ENCODE peak calls at places on chromosomes 4 and X, in nine cellular contexts. One of them, this sample, is unnamed.

GRCh38 chr4:185734214-185734613 is 77.8 kb downstream of the SORBS2 start:
- DNase-seq in AG09319: no peak
- DNase-seq in pancreas: no peak
- DNase-seq in glutamatergic neuron: no peak
- DNase-seq in cardiac muscle cell: no peak
- DNase-seq in activated CD4-positive, CD25-positive, alpha-beta regulatory T cell treated with anti-CD3 and anti-CD28 coated beads, Interleukin-2, amount 50 U/mL, for 72 hours: no peak
- DNase-seq in foreskin fibroblast: no peak
- DNase-seq in tibial nerve: no peak
- DNase-seq in activated T-helper 1 cell treated with Interleukin-2 at 50 U/mL for 16 hours: no peak
- DNase-seq in this sample: no peak

GRCh38 chr4:89681219-89681618 is 155.7 kb downstream of the SNCA start:
- DNase-seq in pancreas: no peak
- DNase-seq in activated T-helper 1 cell treated with Interleukin-2 at 50 U/mL for 16 hours: no peak
- DNase-seq in cardiac muscle cell: peak
- DNase-seq in tibial nerve: no peak
- DNase-seq in AG09319: no peak
- DNase-seq in foreskin fibroblast: no peak
- DNase-seq in activated CD4-positive, CD25-positive, alpha-beta regulatory T cell treated with anti-CD3 and anti-CD28 coated beads, Interleukin-2, amount 50 U/mL, for 72 hours: no peak
- DNase-seq in glutamatergic neuron: peak
- DNase-seq in this sample: no peak

GRCh38 chrX:71917621-71918341 is 7.1 kb downstream of the NHSL2 start:
- DNase-seq in tibial nerve: no peak
- DNase-seq in activated CD4-positive, CD25-positive, alpha-beta regulatory T cell treated with anti-CD3 and anti-CD28 coated beads, Interleukin-2, amount 50 U/mL, for 72 hours: no peak
- DNase-seq in activated T-helper 1 cell treated with Interleukin-2 at 50 U/mL for 16 hours: no peak
- DNase-seq in foreskin fibroblast: no peak
- DNase-seq in pancreas: no peak
- DNase-seq in AG09319: no peak
- DNase-seq in glutamatergic neuron: no peak
- DNase-seq in cardiac muscle cell: peak
- DNase-seq in this sample: no peak

GRCh38 chrX:153405426-153405825 is 4.3 kb upstream of the PNMA6E start:
- DNase-seq in tibial nerve: no peak
- DNase-seq in activated T-helper 1 cell treated with Interleukin-2 at 50 U/mL for 16 hours: no peak
- DNase-seq in foreskin fibroblast: no peak
- DNase-seq in glutamatergic neuron: no peak
- DNase-seq in cardiac muscle cell: no peak
- DNase-seq in pancreas: no peak
- DNase-seq in AG09319: no peak
- DNase-seq in activated CD4-positive, CD25-positive, alpha-beta regulatory T cell treated with anti-CD3 and anti-CD28 coated beads, Interleukin-2, amount 50 U/mL, for 72 hours: no peak
- DNase-seq in this sample: no peak

GRCh38 chr4:2071912-2072867 is 13.1 kb downstream of the NAT8L start:
- DNase-seq in tibial nerve: no peak
- DNase-seq in foreskin fibroblast: no peak
- DNase-seq in cardiac muscle cell: no peak
- DNase-seq in activated CD4-positive, CD25-positive, alpha-beta regulatory T cell treated with anti-CD3 and anti-CD28 coated beads, Interleukin-2, amount 50 U/mL, for 72 hours: peak
- DNase-seq in AG09319: no peak
- DNase-seq in pancreas: peak
- DNase-seq in glutamatergic neuron: peak
- DNase-seq in activated T-helper 1 cell treated with Interleukin-2 at 50 U/mL for 16 hours: no peak
- DNase-seq in this sample: no peak

GRCh38 chr4:139530833-139531427 is 25.1 kb downstream of the SETD7 start:
- DNase-seq in pancreas: peak
- DNase-seq in AG09319: no peak
- DNase-seq in activated T-helper 1 cell treated with Interleukin-2 at 50 U/mL for 16 hours: peak
- DNase-seq in cardiac muscle cell: peak
- DNase-seq in activated CD4-positive, CD25-positive, alpha-beta regulatory T cell treated with anti-CD3 and anti-CD28 coated beads, Interleukin-2, amount 50 U/mL, for 72 hours: peak
- DNase-seq in foreskin fibroblast: no peak
- DNase-seq in glutamatergic neuron: peak
- DNase-seq in tibial nerve: peak
- DNase-seq in this sample: peak

GRCh38 chrX:46268429-46268828 is 276.8 kb downstream of the ZNF674 start:
- DNase-seq in foreskin fibroblast: peak
- DNase-seq in tibial nerve: no peak
- DNase-seq in AG09319: no peak
- DNase-seq in activated CD4-positive, CD25-positive, alpha-beta regulatory T cell treated with anti-CD3 and anti-CD28 coated beads, Interleukin-2, amount 50 U/mL, for 72 hours: no peak
- DNase-seq in cardiac muscle cell: no peak
- DNase-seq in glutamatergic neuron: no peak
- DNase-seq in activated T-helper 1 cell treated with Interleukin-2 at 50 U/mL for 16 hours: no peak
- DNase-seq in pancreas: no peak
- DNase-seq in this sample: no peak

GRCh38 chrX:106919932-106920452 is at the start of gene CLDN2:
- DNase-seq in cardiac muscle cell: peak
- DNase-seq in foreskin fibroblast: no peak
- DNase-seq in activated CD4-positive, CD25-positive, alpha-beta regulatory T cell treated with anti-CD3 and anti-CD28 coated beads, Interleukin-2, amount 50 U/mL, for 72 hours: no peak
- DNase-seq in glutamatergic neuron: no peak
- DNase-seq in pancreas: no peak
- DNase-seq in tibial nerve: no peak
- DNase-seq in AG09319: no peak
- DNase-seq in activated T-helper 1 cell treated with Interleukin-2 at 50 U/mL for 16 hours: no peak
- DNase-seq in this sample: no peak

GRCh38 chr4:101458914-101459313 is 111.6 kb upstream of the PPP3CA start:
- DNase-seq in activated T-helper 1 cell treated with Interleukin-2 at 50 U/mL for 16 hours: no peak
- DNase-seq in activated CD4-positive, CD25-positive, alpha-beta regulatory T cell treated with anti-CD3 and anti-CD28 coated beads, Interleukin-2, amount 50 U/mL, for 72 hours: no peak
- DNase-seq in cardiac muscle cell: no peak
- DNase-seq in glutamatergic neuron: no peak
- DNase-seq in AG09319: no peak
- DNase-seq in foreskin fibroblast: no peak
- DNase-seq in tibial nerve: no peak
- DNase-seq in pancreas: no peak
- DNase-seq in this sample: no peak

GRCh38 chrX:42678133-42678532 is 99.8 kb downstream of the PPP1R2C start:
- DNase-seq in pancreas: peak
- DNase-seq in foreskin fibroblast: no peak
- DNase-seq in cardiac muscle cell: no peak
- DNase-seq in glutamatergic neuron: no peak
- DNase-seq in activated CD4-positive, CD25-positive, alpha-beta regulatory T cell treated with anti-CD3 and anti-CD28 coated beads, Interleukin-2, amount 50 U/mL, for 72 hours: no peak
- DNase-seq in activated T-helper 1 cell treated with Interleukin-2 at 50 U/mL for 16 hours: no peak
- DNase-seq in tibial nerve: no peak
- DNase-seq in AG09319: no peak
- DNase-seq in this sample: no peak

GRCh38 chrX:102950908-102951866 is 14.1 kb downstream of the RAB40AL start:
- DNase-seq in tibial nerve: peak
- DNase-seq in pancreas: peak
- DNase-seq in foreskin fibroblast: peak
- DNase-seq in activated CD4-positive, CD25-positive, alpha-beta regulatory T cell treated with anti-CD3 and anti-CD28 coated beads, Interleukin-2, amount 50 U/mL, for 72 hours: peak
- DNase-seq in cardiac muscle cell: peak
- DNase-seq in activated T-helper 1 cell treated with Interleukin-2 at 50 U/mL for 16 hours: peak
- DNase-seq in glutamatergic neuron: peak
- DNase-seq in AG09319: no peak
- DNase-seq in this sample: peak

GRCh38 chrX:18992829-18993228 is 8.9 kb upstream of the PHKA2 start:
- DNase-seq in pancreas: no peak
- DNase-seq in AG09319: no peak
- DNase-seq in foreskin fibroblast: no peak
- DNase-seq in activated CD4-positive, CD25-positive, alpha-beta regulatory T cell treated with anti-CD3 and anti-CD28 coated beads, Interleukin-2, amount 50 U/mL, for 72 hours: no peak
- DNase-seq in glutamatergic neuron: no peak
- DNase-seq in tibial nerve: no peak
- DNase-seq in activated T-helper 1 cell treated with Interleukin-2 at 50 U/mL for 16 hours: no peak
- DNase-seq in cardiac muscle cell: no peak
- DNase-seq in this sample: no peak

GRCh38 chr4:48483777-48484493 is 792 bp downstream of the SLC10A4 start:
- DNase-seq in pancreas: no peak
- DNase-seq in foreskin fibroblast: no peak
- DNase-seq in cardiac muscle cell: no peak
- DNase-seq in tibial nerve: no peak
- DNase-seq in activated T-helper 1 cell treated with Interleukin-2 at 50 U/mL for 16 hours: no peak
- DNase-seq in activated CD4-positive, CD25-positive, alpha-beta regulatory T cell treated with anti-CD3 and anti-CD28 coated beads, Interleukin-2, amount 50 U/mL, for 72 hours: no peak
- DNase-seq in AG09319: no peak
- DNase-seq in glutamatergic neuron: peak
- DNase-seq in this sample: no peak

GRCh38 chr4:120062663-120063195 is 3.9 kb downstream of the MAD2L1 start:
- DNase-seq in pancreas: no peak
- DNase-seq in foreskin fibroblast: no peak
- DNase-seq in activated CD4-positive, CD25-positive, alpha-beta regulatory T cell treated with anti-CD3 and anti-CD28 coated beads, Interleukin-2, amount 50 U/mL, for 72 hours: no peak
- DNase-seq in glutamatergic neuron: no peak
- DNase-seq in tibial nerve: no peak
- DNase-seq in activated T-helper 1 cell treated with Interleukin-2 at 50 U/mL for 16 hours: no peak
- DNase-seq in cardiac muscle cell: no peak
- DNase-seq in AG09319: no peak
- DNase-seq in this sample: no peak

GRCh38 chr4:33494150-33494549 is 2750.2 kb downstream of the ARAP2 start:
- DNase-seq in activated T-helper 1 cell treated with Interleukin-2 at 50 U/mL for 16 hours: no peak
- DNase-seq in pancreas: no peak
- DNase-seq in tibial nerve: no peak
- DNase-seq in foreskin fibroblast: peak
- DNase-seq in cardiac muscle cell: no peak
- DNase-seq in AG09319: no peak
- DNase-seq in activated CD4-positive, CD25-positive, alpha-beta regulatory T cell treated with anti-CD3 and anti-CD28 coated beads, Interleukin-2, amount 50 U/mL, for 72 hours: no peak
- DNase-seq in glutamatergic neuron: no peak
- DNase-seq in this sample: no peak

GRCh38 chr4:153555730-153556440 is 89.7 kb downstream of the TMEM131L start:
- DNase-seq in tibial nerve: peak
- DNase-seq in activated T-helper 1 cell treated with Interleukin-2 at 50 U/mL for 16 hours: no peak
- DNase-seq in foreskin fibroblast: peak
- DNase-seq in activated CD4-positive, CD25-positive, alpha-beta regulatory T cell treated with anti-CD3 and anti-CD28 coated beads, Interleukin-2, amount 50 U/mL, for 72 hours: no peak
- DNase-seq in glutamatergic neuron: no peak
- DNase-seq in cardiac muscle cell: peak
- DNase-seq in AG09319: no peak
- DNase-seq in pancreas: peak
- DNase-seq in this sample: no peak

GRCh38 chr4:140153744-140154571 is at the start of gene MAML3:
- DNase-seq in activated CD4-positive, CD25-positive, alpha-beta regulatory T cell treated with anti-CD3 and anti-CD28 coated beads, Interleukin-2, amount 50 U/mL, for 72 hours: peak
- DNase-seq in glutamatergic neuron: peak
- DNase-seq in tibial nerve: peak
- DNase-seq in AG09319: peak
- DNase-seq in pancreas: peak
- DNase-seq in cardiac muscle cell: peak
- DNase-seq in activated T-helper 1 cell treated with Interleukin-2 at 50 U/mL for 16 hours: peak
- DNase-seq in foreskin fibroblast: peak
- DNase-seq in this sample: peak

GRCh38 chr4:150033937-150034336 is 44.3 kb upstream of the DCLK2 start:
- DNase-seq in glutamatergic neuron: no peak
- DNase-seq in activated T-helper 1 cell treated with Interleukin-2 at 50 U/mL for 16 hours: no peak
- DNase-seq in AG09319: no peak
- DNase-seq in tibial nerve: no peak
- DNase-seq in activated CD4-positive, CD25-positive, alpha-beta regulatory T cell treated with anti-CD3 and anti-CD28 coated beads, Interleukin-2, amount 50 U/mL, for 72 hours: no peak
- DNase-seq in pancreas: peak
- DNase-seq in cardiac muscle cell: no peak
- DNase-seq in foreskin fibroblast: no peak
- DNase-seq in this sample: no peak

GRCh38 chr4:17664755-17665154 is 50.3 kb downstream of the MED28 start:
- DNase-seq in tibial nerve: no peak
- DNase-seq in activated T-helper 1 cell treated with Interleukin-2 at 50 U/mL for 16 hours: no peak
- DNase-seq in glutamatergic neuron: no peak
- DNase-seq in AG09319: no peak
- DNase-seq in activated CD4-positive, CD25-positive, alpha-beta regulatory T cell treated with anti-CD3 and anti-CD28 coated beads, Interleukin-2, amount 50 U/mL, for 72 hours: no peak
- DNase-seq in pancreas: no peak
- DNase-seq in cardiac muscle cell: no peak
- DNase-seq in foreskin fibroblast: no peak
- DNase-seq in this sample: peak